ENCODE peak calls at places on chromosomes 16 and 17, in nine cellular contexts. E, P, A, L, B, D, F, Y and G are unnamed samples.

GRCh38 chr17:18185391-18185790 is 1.8 kb downstream of the ALKBH5 start:
- DNase-seq in A (no peak), B (no peak), Y (peak; percentile 60), P (no peak), E (no peak), D (peak; percentile 42), L (no peak), F (no peak), G (no peak)

GRCh38 chr17:78163881-78164747 is 4.3 kb upstream of the SYNGR2 start:
- DNase-seq in F (no peak), E (no peak), B (no peak), Y (no peak), P (no peak), D (no peak), L (no peak), A (no peak), G (no peak)

GRCh38 chr17:57634713-57635465 is 110.2 kb downstream of the CCDC182 start:
- DNase-seq in Y (peak; percentile 4), F (no peak), B (no peak), A (no peak), L (no peak), E (no peak), D (peak; percentile 23), P (no peak), G (no peak)

GRCh38 chr17:66975614-66976378 is 11.3 kb downstream of the CACNG4 start:
- DNase-seq in P (no peak), D (no peak), F (no peak), E (no peak), B (no peak), Y (no peak), A (no peak), L (no peak), G (no peak)

GRCh38 chr16:759110-759910 is 1.2 kb upstream of the MSLN start:
- DNase-seq in B (no peak), Y (no peak), P (no peak), E (no peak), L (no peak), F (no peak), D (no peak), A (no peak), G (no peak)

GRCh38 chr17:64185101-64185500 is 55.2 kb upstream of the ERN1 start:
- DNase-seq in D (no peak), F (no peak), P (no peak), Y (no peak), L (no peak), A (no peak), E (no peak), B (no peak), G (no peak)

GRCh38 chr16:30437511-30438046 is 7.7 kb upstream of the DCTPP1 start:
- DNase-seq in E (no peak), A (no peak), Y (no peak), B (no peak), P (no peak), L (no peak), D (no peak), F (no peak), G (no peak)

GRCh38 chr17:20996724-20997615 is 45.8 kb downstream of the USP22 start:
- DNase-seq in D (no peak), E (no peak), Y (no peak), F (no peak), B (no peak), A (no peak), P (no peak), L (no peak), G (no peak)

GRCh38 chr16:24051125-24051524 is 205.0 kb upstream of the CACNG3 start:
- DNase-seq in L (no peak), Y (no peak), D (no peak), B (no peak), E (no peak), A (no peak), P (no peak), F (no peak), G (no peak)

GRCh38 chr17:67441052-67441738 is 64.1 kb downstream of the PITPNC1 start:
- DNase-seq in A (no peak), F (peak; percentile 52), Y (peak; percentile 42), D (peak; percentile 86), L (peak; percentile 37), B (peak; percentile 85), P (peak; percentile 41), E (no peak), G (no peak)

GRCh38 chr17:13634001-13634400 is 32.3 kb upstream of the HS3ST3A1 start:
- DNase-seq in E (no peak), D (no peak), P (no peak), A (no peak), B (no peak), L (no peak), F (no peak), Y (peak; percentile 63), G (no peak)

GRCh38 chr17:46818929-46819859 is 702 bp upstream of the WNT3 start:
- DNase-seq in Y (no peak), E (no peak), L (no peak), D (no peak), A (no peak), F (no peak), P (peak; percentile 59), B (no peak), G (no peak)
- H3K4me3 ChIP-seq in Y (no peak overlapping the region), E (no peak overlapping the region), L (peak overlapping the region; percentile 26), D (no peak overlapping the region), A (peak overlapping the region; percentile 39), F (no peak overlapping the region), P (peak overlapping the region; percentile 72), B (peak overlapping the region; percentile 34), G (peak overlapping the region; percentile 18)

GRCh38 chr17:27615121-27615520 is 15.9 kb upstream of the LGALS9 start:
- DNase-seq in B (no peak), Y (no peak), L (no peak), P (no peak), E (no peak), F (no peak), D (no peak), A (no peak), G (no peak)

GRCh38 chr17:27612160-27612767 is 18.7 kb upstream of the LGALS9 start:
- DNase-seq in D (peak; percentile 20), E (no peak), Y (no peak), B (no peak), F (no peak), A (no peak), L (no peak), P (no peak), G (no peak)

GRCh38 chr17:27618417-27618816 is 12.6 kb upstream of the LGALS9 start:
- DNase-seq in F (no peak), E (no peak), D (no peak), Y (no peak), B (no peak), A (no peak), P (no peak), L (no peak), G (no peak)

GRCh38 chr17:27613425-27613824 is 17.6 kb upstream of the LGALS9 start:
- DNase-seq in Y (no peak), D (no peak), A (no peak), L (no peak), E (no peak), P (no peak), B (no peak), F (no peak), G (no peak)

GRCh38 chr17:27616414-27616813 is 14.6 kb upstream of the LGALS9 start:
- DNase-seq in L (no peak), E (no peak), Y (no peak), B (no peak), A (no peak), F (no peak), P (no peak), D (no peak), G (no peak)
- H3K4me3 ChIP-seq in L (no peak overlapping the region), E (no peak overlapping the region), Y (no peak overlapping the region), B (no peak overlapping the region), A (no peak overlapping the region), F (no peak overlapping the region), P (no peak overlapping the region), D (no peak overlapping the region), G (no peak overlapping the region)

DNA sequence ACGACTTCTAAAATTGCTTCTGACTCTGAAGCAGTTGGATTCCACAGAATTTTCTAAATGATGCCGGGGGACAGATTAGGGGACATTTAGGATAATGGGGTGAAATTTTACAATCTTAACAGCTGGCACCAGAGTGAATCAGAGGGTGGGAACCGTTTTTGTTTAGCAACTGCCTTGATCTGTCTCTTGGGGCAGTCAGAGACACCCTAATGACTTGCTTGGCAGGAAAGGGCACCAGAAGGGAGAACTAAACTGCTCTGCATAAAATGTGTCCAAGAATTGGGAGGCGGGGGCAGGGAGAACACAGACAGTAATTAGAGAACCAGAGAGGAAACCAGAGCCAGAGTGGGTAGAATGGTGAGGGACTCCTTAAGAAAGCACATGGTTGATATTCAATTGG is 6.1 kb upstream of the ABCC12 start:
- DNase-seq in L (no peak), Y (no peak), E (no peak), A (no peak), F (no peak), D (no peak), B (no peak), P (no peak), G (no peak)
- H3K4me3 ChIP-seq in L (no peak overlapping the region), Y (no peak overlapping the region), E (no peak overlapping the region), A (no peak overlapping the region), F (no peak overlapping the region), D (no peak overlapping the region), B (no peak overlapping the region), P (no peak overlapping the region), G (no peak overlapping the region)

DNA sequence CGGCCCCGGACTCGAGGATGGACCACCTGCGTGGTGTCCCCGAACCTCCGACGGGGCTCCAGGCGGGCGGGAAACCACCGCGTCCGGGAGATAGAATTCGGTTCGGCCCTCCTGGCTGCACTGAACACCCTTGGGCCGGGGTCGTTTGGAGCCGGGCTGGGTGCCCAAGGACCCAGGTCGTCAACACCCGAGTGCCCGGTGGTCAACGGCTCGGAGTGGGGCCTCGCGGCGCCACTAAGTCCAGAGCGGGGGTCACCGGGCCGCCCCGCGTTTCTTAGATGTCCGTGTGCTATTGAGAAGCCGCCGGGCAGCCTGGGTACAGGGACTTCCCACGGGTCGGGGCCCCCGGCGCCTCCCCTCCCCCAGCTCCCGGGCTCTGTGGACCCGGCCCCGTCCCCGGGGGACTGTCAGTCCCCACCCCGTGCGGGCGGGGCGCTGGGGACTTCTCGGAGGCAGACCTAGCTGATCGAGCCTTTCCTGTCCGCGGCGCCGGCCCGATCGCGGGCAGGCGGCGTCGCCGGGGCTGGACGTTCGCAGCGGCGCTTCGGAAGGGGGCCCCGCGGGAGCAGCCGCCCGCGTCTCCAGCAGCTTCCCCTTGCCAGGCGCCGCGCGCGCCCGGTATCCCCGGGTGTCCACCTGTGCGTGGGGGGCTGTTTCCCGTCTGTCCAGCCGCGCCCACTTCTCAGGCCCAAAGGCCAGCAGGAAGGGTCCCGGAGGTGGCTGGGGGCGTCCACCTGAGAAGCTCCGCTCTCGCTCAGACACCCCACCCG is 655 bp upstream of the NPTX1 start:
- DNase-seq in E (no peak), A (no peak), D (no peak), L (no peak), F (no peak), Y (no peak), P (no peak), B (no peak), G (no peak)
- H3K4me3 ChIP-seq in E (no peak overlapping the region), A (peak overlapping the region; percentile 25), D (peak overlapping the region; percentile 3), L (no peak overlapping the region), F (no peak overlapping the region), Y (no peak overlapping the region), P (peak overlapping the region; percentile 46), B (no peak overlapping the region), G (peak overlapping the region; percentile 30)

GRCh38 chr17:49969794-49970389 is 902 bp downstream of the DLX4 start:
- DNase-seq in Y (no peak), P (no peak), A (no peak), B (no peak), L (no peak), D (no peak), E (no peak), F (no peak), G (no peak)
- H3K4me3 ChIP-seq in Y (no peak overlapping the region), P (no peak overlapping the region), A (no peak overlapping the region), B (peak overlapping the region; percentile 79), L (no peak overlapping the region), D (no peak overlapping the region), E (no peak overlapping the region), F (no peak overlapping the region), G (no peak overlapping the region)